ENCODE peak calls at places on chromosomes 7 and 10, in five cellular contexts. C is HCT116, Y is K562, V is GM12878, E is H1. Q is an unnamed sample. For H3K4me1 and H3K27me3, the result is how much of the 10 kb centered on the place peaks cover.

GRCh38 chr7:2738766-2739549 is 51.0 kb downstream of the AMZ1 start:
- DNase-seq in Y (no peak), C (no peak), V (no peak), E (peak), Q (no peak)

GRCh38 chr10:70348228-70348850 is 34.1 kb downstream of the LRRC20 start:
- DNase-seq in C (no peak), Y (peak), V (no peak), E (peak), Q (no peak)

GRCh38 chr10:47349516-47349915 is 1.4 kb downstream of the RBP3 start:
- DNase-seq in V (no peak), C (no peak), E (no peak), Y (no peak), Q (no peak)

GRCh38 chr10:14953452-14954000 is 370 bp downstream of the DCLRE1C start:
- DNase-seq in Y (peak), E (no peak), V (peak), C (peak), Q (peak)

GRCh38 chr10:14926061-14926470 is 27.8 kb downstream of the DCLRE1C start:
- DNase-seq in E (no peak), C (no peak), V (no peak), Y (no peak), Q (no peak)

GRCh38 chr7:25829663-25830062 is 322.3 kb upstream of the NFE2L3 start:
- DNase-seq in Y (no peak), V (no peak), C (no peak), E (no peak), Q (no peak)

GRCh38 chr7:4742852-4743251 is 32.6 kb upstream of the AP5Z1 start:
- DNase-seq in E (no peak), C (no peak), Y (no peak), V (no peak), Q (no peak)

GRCh38 chr7:128281605-128282380 is 40.7 kb downstream of the LEP start:
- DNase-seq in Y (no peak), E (no peak), C (no peak), V (no peak), Q (no peak)

GRCh38 chr7:81600608-81601007 is 169.2 kb downstream of the HGF start:
- DNase-seq in Y (no peak), C (no peak), V (no peak), E (no peak), Q (no peak)

GRCh38 chr10:12041766-12042408 is 722 bp downstream of the UPF2 start:
- DNase-seq in E (no peak), C (no peak), V (no peak), Y (peak), Q (no peak)

GRCh38 chr7:35537067-35538023 is 157.6 kb downstream of the HERPUD2 start:
- DNase-seq in E (peak), V (no peak), Y (peak), C (peak), Q (peak)

GRCh38 chr10:96967847-96968246 is 135.7 kb downstream of the LCOR start:
- DNase-seq in V (no peak), C (no peak), Y (no peak), E (no peak), Q (no peak)

GRCh38 chr7:90453931-90454330 is 15.5 kb upstream of the PTTG1IP2 start:
- DNase-seq in Y (no peak), E (no peak), V (no peak), C (no peak), Q (no peak)

GRCh38 chr7:105261689-105262088 is 127.0 kb downstream of the SRPK2 start:
- DNase-seq in E (no peak), Y (peak), V (no peak), C (no peak), Q (no peak)

GRCh38 chr7:126957443-126957842 is 295.3 kb downstream of the GRM8 start:
- DNase-seq in E (no peak), C (no peak), V (no peak), Y (no peak), Q (no peak)

GRCh38 chr10:43206391-43207235 is 60.3 kb downstream of the RASGEF1A start:
- DNase-seq in Y (no peak), E (no peak), C (no peak), V (no peak), Q (no peak)

GRCh38 chr7:41592794-41593193 is 110.1 kb downstream of the INHBA start:
- DNase-seq in V (no peak), E (no peak), C (no peak), Y (no peak), Q (no peak)

GRCh38 chr7:131765575-131765974 is 209.1 kb upstream of the PODXL start:
- DNase-seq in C (no peak), E (no peak), V (no peak), Y (no peak), Q (no peak)

GRCh38 chr10:85139124-85139523 is 810.7 kb downstream of the CCSER2 start:
- DNase-seq in V (no peak), C (no peak), Y (no peak), E (no peak), Q (no peak)

GRCh38 chr7:140060788-140061606 is 1.8 kb downstream of the PARP12 start:
- DNase-seq in E (peak), C (no peak), Y (peak), V (no peak), Q (no peak)

GRCh38 chr7:24722386-24723177 is 34.7 kb downstream of the GSDME start:
- DNase-seq in C (no peak), V (no peak), E (peak), Y (no peak), Q (peak)

GRCh38 chr7:102973096-102973802 is 60.4 kb downstream of the LRRC17 start:
- DNase-seq in C (no peak), E (no peak), Y (peak), V (no peak), Q (no peak)

GRCh38 chr7:73526892-73527821 is 5.1 kb upstream of the BAZ1B start:
- DNase-seq in E (no peak), V (no peak), Y (peak), C (no peak), Q (no peak)

GRCh38 chr10:132584081-132584480 is 46.5 kb downstream of the INPP5A start:
- DNase-seq in E (no peak), V (no peak), Y (no peak), C (no peak), Q (no peak)

GRCh38 chr7:142535123-142535779 is 214.0 kb upstream of the PRSS1 start:
- DNase-seq in V (peak), C (peak), E (peak), Y (peak), Q (peak)

GRCh38 chr10:118980870-118981269 is 48.6 kb upstream of the NANOS1 start:
- DNase-seq in V (no peak), C (no peak), Y (no peak), E (no peak), Q (no peak)

GRCh38 chr10:31725436-31725835 is 203.2 kb downstream of the ARHGAP12 start:
- DNase-seq in C (no peak), Y (no peak), V (no peak), E (no peak), Q (no peak)

GRCh38 chr10:5293691-5294550 is 70.8 kb upstream of the UCN3 start:
- DNase-seq in V (no peak), Y (peak), C (peak), E (peak), Q (peak)

GRCh38 chr10:76172020-76172419 is 740.6 kb downstream of the LRMDA start:
- DNase-seq in C (no peak), V (no peak), E (no peak), Y (no peak), Q (no peak)

GRCh38 chr7:116150588-116150987 is 59.8 kb upstream of the TES start:
- DNase-seq in C (no peak), E (no peak), Y (no peak), V (no peak), Q (no peak)

GRCh38 chr7:83970081-83970480 is 224.5 kb downstream of the SEMA3A start:
- DNase-seq in E (no peak), V (no peak), Y (no peak), C (no peak), Q (no peak)

GRCh38 chr7:44460325-44460724 is 30.1 kb downstream of the NUDCD3 start:
- DNase-seq in Y (no peak), V (peak), C (no peak), E (no peak), Q (no peak)

GRCh38 chr10:132742837-132743194 is 43.1 kb downstream of the NKX6-2 start:
- DNase-seq in Y (no peak), V (no peak), E (no peak), C (no peak), Q (no peak)

GRCh38 chr10:25902002-25902401 is 32.0 kb upstream of the MYO3A start:
- DNase-seq in V (no peak), Y (no peak), E (no peak), C (no peak), Q (no peak)

GRCh38 chr7:55127135-55127551 is 108.3 kb downstream of the EGFR start:
- DNase-seq in C (no peak), Y (no peak), E (no peak), V (no peak), Q (no peak)

GRCh38 chr7:6180344-6180725 is 92.1 kb downstream of the CYTH3 start:
- DNase-seq in Y (no peak), V (no peak), E (no peak), C (no peak), Q (no peak)
- H3K4me1 ChIP-seq in Y (under half), V (under half), E (under half), C (under half), Q (under half)

DNA sequence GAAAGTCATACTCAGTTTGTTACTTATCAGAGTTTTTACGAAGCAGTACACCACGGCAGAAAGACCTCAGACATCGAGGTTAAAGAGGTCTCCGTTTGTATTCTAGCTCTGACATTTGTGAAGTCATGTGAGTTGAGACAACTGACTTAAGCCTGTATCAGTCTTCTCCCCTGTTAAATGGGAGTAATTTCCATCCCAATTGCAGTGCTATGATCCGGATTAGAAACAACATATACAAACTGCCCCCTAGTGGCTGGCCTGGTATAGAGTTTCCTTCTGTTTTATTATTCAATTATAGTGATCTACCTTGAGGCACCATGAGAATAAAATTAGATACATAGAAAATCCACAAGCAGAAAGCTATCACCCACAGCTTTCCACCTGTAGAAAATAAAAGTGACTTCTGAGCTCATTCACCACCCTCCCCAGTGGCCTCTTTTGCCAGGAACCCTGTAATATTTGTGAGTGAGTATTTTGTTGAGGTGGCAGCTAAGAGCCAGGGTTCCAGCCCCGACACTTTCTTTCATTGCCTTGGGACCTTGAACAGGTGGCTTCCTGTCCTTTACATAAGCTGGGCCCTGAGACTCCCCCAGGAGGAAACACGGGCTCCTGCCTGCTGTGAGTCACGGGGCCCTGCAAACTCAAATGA is 607.2 kb upstream of the MGMT start:
- DNase-seq in E (peak), Y (peak), C (peak), V (no peak), Q (peak)
- TF ChIP-seq ZNF274 in E (no peak), Y (no peak), C (no peak), V (no peak), Q (no peak)

DNA sequence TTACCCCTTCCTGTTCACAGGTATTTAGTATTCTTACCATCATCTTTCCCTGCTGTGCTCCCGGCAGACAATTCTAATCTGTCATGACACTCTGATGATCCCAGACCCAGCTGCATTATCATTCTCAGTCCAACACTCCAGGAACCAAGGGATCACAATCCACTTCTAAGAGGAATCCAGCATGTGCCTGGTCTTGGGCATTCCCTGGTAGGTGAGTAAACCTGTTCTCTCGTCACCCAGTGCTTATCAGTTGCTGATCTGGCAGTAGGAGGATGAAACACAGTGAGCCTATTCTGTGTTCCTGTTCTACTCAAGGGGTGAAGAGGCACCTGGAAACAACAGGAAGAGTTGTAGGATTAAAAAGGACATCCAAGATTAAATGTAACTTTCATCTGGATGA is 1.3 kb upstream of the DMBT1 start:
- DNase-seq in E (no peak), Y (no peak), V (no peak), C (no peak), Q (no peak)
- H3K27me3 ChIP-seq in E (under half), Y (under half), V (under half), C (under half), Q (under half)

GRCh38 chr10:107214261-107214660 is 49.8 kb upstream of the SORCS1 start:
- DNase-seq in V (no peak), Y (no peak), E (no peak), C (no peak), Q (no peak)
- H3K4me1 ChIP-seq in V (under half), Y (under half), E (under half), C (under half), Q (under half)

GRCh38 chr7:137287651-137288258 is 55.8 kb downstream of the PTN start:
- DNase-seq in V (no peak), E (no peak), C (no peak), Y (no peak), Q (peak)
- TF ChIP-seq ZNF274 in V (no peak), E (no peak), C (no peak), Y (no peak), Q (no peak)